ENCODE peak calls at places on chromosomes 12 and 14, in five cellular contexts. X is stimulated activated naive CD8-positive, alpha-beta T cell treated with anti-CD3 and anti-CD28 coated beads, Interleukin-15, amount 100 ng/mL, for 72 hours; R is neuronal stem cell; P is ELR; B is aorta. I is an unnamed sample.
A peak's percentile ranks its signal among the peaks of the same experiment; 100 is the strongest.

GRCh38 chr14:32075636-32076277 is 1.3 kb upstream of the ARHGAP5 start:
- DNase-seq in R (peak; percentile 20), P (peak; percentile 34), B (no peak), X (no peak), I (no peak)

GRCh38 chr14:76351941-76352340 is 24.0 kb upstream of the ESRRB start:
- DNase-seq in B (no peak), X (no peak), P (no peak), R (no peak), I (no peak)

GRCh38 chr12:133057446-133057845 is 20.1 kb downstream of the ZNF84 start:
- DNase-seq in B (no peak), X (no peak), P (no peak), R (no peak), I (no peak)

GRCh38 chr12:10341892-10342509 is 34.3 kb downstream of the KLRD1 start:
- DNase-seq in X (no peak), B (no peak), R (no peak), P (no peak), I (no peak)

GRCh38 chr14:81161088-81161487 is 59.7 kb downstream of the GTF2A1 start:
- DNase-seq in R (no peak), P (no peak), X (no peak), B (no peak), I (no peak)

GRCh38 chr14:75088153-75088552 is 18.7 kb downstream of the ZC2HC1C start:
- DNase-seq in P (no peak), B (no peak), R (no peak), X (no peak), I (no peak)

GRCh38 chr12:48159976-48160525 is 2.7 kb upstream of the ASB8 start:
- DNase-seq in P (no peak), X (no peak), B (no peak), R (no peak), I (no peak)

GRCh38 chr12:109621271-109621671 is 47.7 kb downstream of the MVK start:
- DNase-seq in B (no peak), P (no peak), R (no peak), X (no peak), I (no peak)

GRCh38 chr14:33564774-33565630 is 385.9 kb downstream of the EGLN3 start:
- DNase-seq in R (no peak), X (no peak), P (peak; percentile 88), B (no peak), I (no peak)

GRCh38 chr12:10372534-10372931 is 17.3 kb downstream of the KLRK1 start:
- DNase-seq in R (no peak), X (no peak), B (no peak), P (no peak), I (peak; percentile 69)

GRCh38 chr12:42097971-42098370 is 46.7 kb downstream of the GXYLT1 start:
- DNase-seq in B (no peak), P (no peak), X (peak; percentile 7), R (no peak), I (no peak)

GRCh38 chr12:105085537-105085936 is 1.3 kb upstream of the ALDH1L2 start:
- DNase-seq in R (no peak), X (no peak), B (no peak), P (no peak), I (no peak)

GRCh38 chr12:57754411-57755193 is at the start of gene MARCHF9:
- DNase-seq in X (peak; percentile 67), R (no peak), B (peak; percentile 82), P (peak; percentile 51), I (peak; percentile 89)

GRCh38 chr14:22561661-22562579 is 27.1 kb downstream of the DAD1 start:
- DNase-seq in B (no peak), R (no peak), X (peak; percentile 71), P (no peak), I (peak; percentile 37)